ENCODE peak calls at places on chromosome 21, in four cellular contexts. K is endodermal cell; U is activated CD4-positive, alpha-beta T cell treated with anti-CD3 and anti-CD28 coated beads for 24 hours; T is adrenal gland. H is an unnamed sample.

GRCh38 chr21:36547464-36547863 is 67.5 kb upstream of the CLDN14 start:
- DNase-seq in T (no peak), U (no peak), K (no peak), H (no peak)

GRCh38 chr21:38903578-38904193 is 98.0 kb downstream of the ETS2 start:
- DNase-seq in U (no peak), T (no peak), K (no peak), H (no peak)

GRCh38 chr21:31351438-31351837 is 7.4 kb upstream of the TIAM1 start:
- DNase-seq in T (no peak), U (no peak), K (no peak), H (no peak)

GRCh38 chr21:21631961-21632360 is 633.8 kb downstream of the NCAM2 start:
- DNase-seq in U (no peak), T (peak), K (no peak), H (no peak)

GRCh38 chr21:27171704-27172103 is 204.8 kb upstream of the ADAMTS5 start:
- DNase-seq in T (no peak), U (no peak), K (no peak), H (no peak)

GRCh38 chr21:35120631-35121180 is 71.6 kb upstream of the RUNX1 start:
- DNase-seq in K (peak), T (no peak), U (no peak), H (no peak)

GRCh38 chr21:44969965-44970755 is 30.3 kb downstream of the SLX9 start:
- DNase-seq in K (no peak), U (no peak), T (peak), H (no peak)

GRCh38 chr21:19198801-19199200 is 795.2 kb upstream of the TMPRSS15 start:
- DNase-seq in K (no peak), U (no peak), T (no peak), H (no peak)

GRCh38 chr21:41677671-41678015 is 89.2 kb downstream of the RIPK4 start:
- DNase-seq in U (no peak), T (no peak), K (peak), H (no peak)

GRCh38 chr21:45309541-45310381 is 22.1 kb upstream of the POFUT2 start:
- DNase-seq in K (peak), T (peak), U (no peak), H (no peak)

GRCh38 chr21:21188513-21189188 is 190.4 kb downstream of the NCAM2 start:
- DNase-seq in K (no peak), U (no peak), T (no peak), H (no peak)

GRCh38 chr21:15754640-15755039 is 24.9 kb downstream of the USP25 start:
- DNase-seq in U (no peak), K (no peak), T (no peak), H (no peak)

GRCh38 chr21:36188937-36189336 is 32.3 kb downstream of the DOP1B start:
- DNase-seq in T (no peak), U (no peak), K (no peak), H (no peak)

GRCh38 chr21:33761104-33762036 is 119.1 kb downstream of the ITSN1 start:
- DNase-seq in U (no peak), K (no peak), T (peak), H (no peak)

GRCh38 chr21:46158666-46159300 is 3.4 kb upstream of the FTCD start:
- DNase-seq in T (no peak), K (no peak), U (no peak), H (no peak)

GRCh38 chr21:44820851-44821250 is 3.0 kb upstream of the SUMO3 start:
- DNase-seq in U (no peak), K (no peak), T (no peak), H (no peak)

GRCh38 chr21:39542736-39543135 is 70.0 kb upstream of the B3GALT5 start:
- DNase-seq in U (no peak), T (no peak), K (no peak), H (no peak)

GRCh38 chr21:33208534-33208933 is 21.2 kb upstream of the IFNAR2 start:
- DNase-seq in K (no peak), T (no peak), U (no peak), H (no peak)

GRCh38 chr21:42855143-42855936 is 24.0 kb downstream of the WDR4 start:
- DNase-seq in K (no peak), T (no peak), U (no peak), H (no peak)

GRCh38 chr21:44517175-44517899 is 22.7 kb downstream of the KRTAP10-1 start:
- DNase-seq in T (no peak), K (peak), U (no peak), H (no peak)

GRCh38 chr21:37195649-37196048 is 71.5 kb downstream of the VPS26C start:
- DNase-seq in K (no peak), T (no peak), U (no peak), H (no peak)

GRCh38 chr21:46028547-46029200 is 47.1 kb downstream of the COL6A1 start:
- DNase-seq in K (no peak), T (no peak), U (no peak), H (no peak)

GRCh38 chr21:31326478-31327247 is 17.4 kb downstream of the TIAM1 start:
- DNase-seq in T (no peak), K (no peak), U (peak), H (no peak)

GRCh38 chr21:35400233-35400939 is 351.3 kb upstream of the RUNX1 start:
- DNase-seq in K (peak), U (peak), T (peak), H (no peak)

GRCh38 chr21:38346286-38346685 is 89.5 kb downstream of the KCNJ15 start:
- DNase-seq in K (no peak), U (no peak), T (no peak), H (no peak)

GRCh38 chr21:31143021-31143420 is 104.7 kb upstream of the KRTAP19-8 start:
- DNase-seq in T (no peak), K (no peak), U (no peak), H (no peak)

GRCh38 chr21:42189860-42190491 is 29.0 kb upstream of the ABCG1 start:
- DNase-seq in K (no peak), U (no peak), T (no peak), H (no peak)

GRCh38 chr21:38911523-38912354 is 106.0 kb downstream of the ETS2 start:
- DNase-seq in K (no peak), U (no peak), T (no peak), H (no peak)

GRCh38 chr21:45091540-45092322 is 17.4 kb downstream of the ADARB1 start:
- DNase-seq in K (no peak), T (no peak), U (no peak), H (no peak)

GRCh38 chr21:21384977-21385376 is 386.8 kb downstream of the NCAM2 start:
- DNase-seq in U (no peak), K (no peak), T (no peak), H (no peak)

GRCh38 chr21:36028127-36029069 is 31.9 kb downstream of the SETD4 start:
- DNase-seq in U (peak), K (peak), T (peak), H (peak)

GRCh38 chr21:29378814-29379213 is 80.1 kb downstream of the BACH1 start:
- DNase-seq in U (no peak), T (no peak), K (peak), H (no peak)

GRCh38 chr21:45323487-45324380 is 36.0 kb upstream of the POFUT2 start:
- DNase-seq in T (no peak), U (no peak), K (peak), H (no peak)

GRCh38 chr21:45552696-45553391 is 10.6 kb upstream of the SLC19A1 start:
- DNase-seq in T (no peak), K (no peak), U (no peak), H (no peak)

GRCh38 chr21:35257413-35257812 is 208.3 kb upstream of the RUNX1 start:
- DNase-seq in T (peak), U (no peak), K (no peak), H (no peak)

GRCh38 chr21:33026878-33027400 is 1.2 kb downstream of the OLIG2 start:
- DNase-seq in T (no peak), K (peak), U (no peak), H (no peak)

GRCh38 chr21:38945536-38946245 is 140.0 kb downstream of the ETS2 start:
- DNase-seq in T (no peak), K (peak), U (no peak), H (no peak)

GRCh38 chr21:40466893-40467483 is 380.0 kb downstream of the DSCAM start:
- DNase-seq in U (no peak), T (peak), K (no peak), H (no peak)

GRCh38 chr21:41054206-41054605 is 113.8 kb upstream of the BACE2 start:
- DNase-seq in U (no peak), K (no peak), T (no peak), H (no peak)

H was measured in cerebellar nuclear complex.